ENCODE peak calls at places on chromosomes 7 and 10, in four cellular contexts. L is HepG2, O is K562, D is GM12878. N is an unnamed sample.

GRCh38 chr7:99500637-99501009 is 542 bp upstream of the ZNF394 start:
- DNase-seq in O (no peak), L (no peak), D (no peak), N (no peak)

GRCh38 chr7:47444376-47445098 is 137.4 kb downstream of the TNS3 start:
- DNase-seq in O (no peak), D (no peak), L (peak), N (no peak)

GRCh38 chr7:147771344-147771743 is 819.2 kb upstream of the C7orf33 start:
- DNase-seq in L (no peak), D (no peak), O (no peak), N (no peak)

GRCh38 chr7:87475359-87476178 is at the start of gene ABCB4:
- DNase-seq in L (no peak), D (no peak), O (peak), N (peak)

GRCh38 chr7:135575296-135575695 is 17.6 kb downstream of the NUP205 start:
- DNase-seq in L (no peak), D (no peak), O (no peak), N (no peak)

GRCh38 chr10:62812672-62813439 is 3.3 kb downstream of the EGR2 start:
- DNase-seq in L (no peak), D (no peak), O (no peak), N (no peak)

GRCh38 chr7:34058791-34059550 is 153.6 kb downstream of the BMPER start:
- DNase-seq in O (no peak), L (no peak), D (no peak), N (peak)

GRCh38 chr7:38831262-38831661 is 77.7 kb downstream of the VPS41 start:
- DNase-seq in L (no peak), D (no peak), O (no peak), N (no peak)

GRCh38 chr10:63798599-63799498 is 277.6 kb downstream of the REEP3 start:
- DNase-seq in O (no peak), D (no peak), L (peak), N (no peak)

GRCh38 chr10:94567714-94568520 is 22.3 kb downstream of the HELLS start:
- DNase-seq in O (no peak), L (no peak), D (no peak), N (no peak)

GRCh38 chr10:69936091-69936490 is 116.6 kb upstream of the MACROH2A2 start:
- DNase-seq in O (peak), L (no peak), D (no peak), N (peak)

DNA sequence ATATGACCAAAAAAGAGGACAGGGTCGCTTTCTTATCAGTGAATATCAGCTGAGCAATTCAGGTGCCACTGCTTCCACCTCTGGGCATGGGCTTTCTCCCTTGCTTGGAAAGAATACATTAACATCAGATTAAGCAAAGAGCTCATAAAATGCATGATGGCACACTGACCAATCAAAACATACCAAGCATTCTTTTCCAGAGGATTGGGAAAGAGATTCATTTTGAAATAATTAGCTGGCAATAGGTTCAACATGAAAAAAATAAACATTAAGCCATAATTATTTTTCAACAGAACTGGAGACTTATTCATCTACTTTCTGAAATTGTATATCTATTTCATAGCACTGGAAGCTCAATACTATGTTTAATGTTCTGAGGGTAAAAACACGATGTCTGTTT is 53.1 kb downstream of the TFAM start:
- DNase-seq in D (no peak), O (no peak), L (no peak), N (no peak)
- TF ChIP-seq NR2C2 in D (no peak), O (no peak), L (no peak), N (no peak)

GRCh38 chr7:50068026-50068425 is 25.0 kb downstream of the ZPBP start:
- DNase-seq in L (peak), O (no peak), D (no peak), N (no peak)

GRCh38 chr7:50068850-50069551 is 24.0 kb downstream of the ZPBP start:
- DNase-seq in L (no peak), D (peak), O (no peak), N (no peak)

GRCh38 chr7:50069613-50070012 is 23.4 kb downstream of the ZPBP start:
- DNase-seq in L (peak), D (peak), O (no peak), N (peak)

DNA sequence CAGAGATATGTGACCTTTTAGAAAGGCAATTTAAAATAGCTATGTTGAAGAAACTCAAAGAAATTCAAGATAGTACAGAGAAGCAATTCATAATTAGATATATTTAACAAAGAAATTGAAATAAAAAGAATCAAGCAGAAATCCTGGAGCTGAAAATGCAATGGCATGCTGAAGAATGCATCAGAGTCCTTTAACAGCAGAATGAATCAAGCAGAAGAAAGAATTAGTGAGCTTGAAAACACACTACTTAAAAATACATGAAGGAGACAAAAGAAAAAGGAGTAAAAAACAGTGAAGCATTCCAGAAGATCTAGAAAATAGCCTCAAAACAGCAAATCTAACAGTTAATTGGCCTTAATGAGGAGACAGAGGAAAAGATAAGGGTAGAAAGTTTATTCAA is 20.0 kb downstream of the ZPBP start:
- DNase-seq in L (no peak), O (no peak), D (no peak), N (no peak)
- TF ChIP-seq ETV6 in L (no peak), O (no peak), D (no peak), N (no peak)

GRCh38 chr7:67414858-67415257 is 418.2 kb downstream of the TYW1 start:
- DNase-seq in L (no peak), D (no peak), O (no peak), N (no peak)
- TF ChIP-seq NR2C2 in L (no peak), D (no peak), O (no peak), N (no peak)

GRCh38 chr10:11693376-11693775 is 48.8 kb upstream of the ECHDC3 start:
- DNase-seq in D (no peak), O (no peak), L (no peak), N (no peak)

GRCh38 chr10:11691319-11691755 is 50.8 kb upstream of the ECHDC3 start:
- DNase-seq in O (no peak), L (no peak), D (no peak), N (no peak)

GRCh38 chr10:11687779-11688447 is 54.3 kb upstream of the ECHDC3 start:
- DNase-seq in D (no peak), O (no peak), L (no peak), N (no peak)

GRCh38 chr10:11687357-11687771 is 54.8 kb upstream of the ECHDC3 start:
- DNase-seq in D (no peak), L (no peak), O (no peak), N (no peak)

GRCh38 chr10:11689945-11690736 is 52.0 kb upstream of the ECHDC3 start:
- DNase-seq in O (no peak), L (no peak), D (no peak), N (no peak)
- TF ChIP-seq ETV6 in O (no peak), L (no peak), D (no peak), N (no peak)

GRCh38 chr7:140136108-140136507 is 40.7 kb downstream of the KDM7A start:
- DNase-seq in L (no peak), O (no peak), D (no peak), N (no peak)
- TF ChIP-seq NR2C2 in L (no peak), O (no peak), D (no peak), N (no peak)